ENCODE peak calls at places on chromosomes 7 and 10, in six cellular contexts. K is skeletal muscle cell, X is uterus, Q is foreskin fibroblast, R is tibial artery, T is mucosa of descending colon. W is an unnamed sample.

GRCh38 chr10:105239311-105240215 is 598.5 kb downstream of the SORCS3 start:
- DNase-seq in R (no peak), Q (no peak), K (no peak), X (no peak), T (no peak), W (no peak)

GRCh38 chr10:121891103-121891502 is 36.7 kb downstream of the ATE1 start:
- DNase-seq in X (no peak), K (no peak), T (no peak), R (no peak), Q (no peak), W (no peak)

GRCh38 chr7:131921016-131921415 is 364.6 kb upstream of the PODXL start:
- DNase-seq in X (no peak), T (no peak), Q (no peak), K (no peak), R (no peak), W (peak; percentile 57)

GRCh38 chr10:98349508-98349922 is 65.5 kb downstream of the PYROXD2 start:
- DNase-seq in T (peak; percentile 39), R (peak; percentile 43), Q (peak; percentile 100), X (peak; percentile 82), K (peak; percentile 100), W (peak; percentile 100)

GRCh38 chr10:24360286-24361127 is 151.6 kb downstream of the KIAA1217 start:
- DNase-seq in X (peak; percentile 40), T (peak; percentile 91), Q (peak; percentile 28), R (peak; percentile 63), K (no peak), W (peak; percentile 83)

GRCh38 chr10:69086131-69086530 is 1.8 kb upstream of the SRGN start:
- DNase-seq in R (no peak), K (no peak), T (no peak), Q (no peak), X (no peak), W (peak; percentile 32)

GRCh38 chr10:45470098-45471012 is 96.3 kb downstream of the ALOX5 start:
- DNase-seq in R (no peak), X (no peak), Q (peak; percentile 8), T (no peak), K (no peak), W (peak; percentile 48)

GRCh38 chr10:79445217-79445707 is at the start of gene ZCCHC24:
- DNase-seq in X (no peak), T (peak; percentile 57), R (no peak), K (no peak), Q (no peak), W (no peak)

GRCh38 chr10:119849031-119849789 is 23.4 kb downstream of the MCMBP start:
- DNase-seq in R (no peak), K (peak; percentile 25), T (no peak), Q (peak; percentile 15), X (no peak), W (peak; percentile 68)

GRCh38 chr7:157442456-157442855 is 105.7 kb downstream of the DNAJB6 start:
- DNase-seq in T (no peak), K (no peak), X (no peak), Q (no peak), R (no peak), W (no peak)

GRCh38 chr10:29618341-29619171 is 16.2 kb downstream of the SVIL start:
- DNase-seq in T (peak; percentile 59), R (no peak), Q (peak; percentile 56), K (no peak), X (peak; percentile 55), W (peak; percentile 45)

GRCh38 chr7:149321978-149322541 is 60.1 kb downstream of the ZNF783 start:
- DNase-seq in X (no peak), R (no peak), K (no peak), Q (no peak), T (no peak), W (peak; percentile 46)

GRCh38 chr7:149319376-149319775 is 57.4 kb downstream of the ZNF783 start:
- DNase-seq in X (no peak), Q (no peak), T (no peak), R (no peak), K (no peak), W (no peak)

GRCh38 chr7:149322737-149323136 is 60.7 kb downstream of the ZNF783 start:
- DNase-seq in Q (no peak), T (no peak), K (no peak), X (no peak), R (no peak), W (no peak)

GRCh38 chr7:149317986-149318672 is 56.1 kb downstream of the ZNF783 start:
- DNase-seq in T (no peak), R (no peak), K (no peak), Q (no peak), X (no peak), W (no peak)

DNA sequence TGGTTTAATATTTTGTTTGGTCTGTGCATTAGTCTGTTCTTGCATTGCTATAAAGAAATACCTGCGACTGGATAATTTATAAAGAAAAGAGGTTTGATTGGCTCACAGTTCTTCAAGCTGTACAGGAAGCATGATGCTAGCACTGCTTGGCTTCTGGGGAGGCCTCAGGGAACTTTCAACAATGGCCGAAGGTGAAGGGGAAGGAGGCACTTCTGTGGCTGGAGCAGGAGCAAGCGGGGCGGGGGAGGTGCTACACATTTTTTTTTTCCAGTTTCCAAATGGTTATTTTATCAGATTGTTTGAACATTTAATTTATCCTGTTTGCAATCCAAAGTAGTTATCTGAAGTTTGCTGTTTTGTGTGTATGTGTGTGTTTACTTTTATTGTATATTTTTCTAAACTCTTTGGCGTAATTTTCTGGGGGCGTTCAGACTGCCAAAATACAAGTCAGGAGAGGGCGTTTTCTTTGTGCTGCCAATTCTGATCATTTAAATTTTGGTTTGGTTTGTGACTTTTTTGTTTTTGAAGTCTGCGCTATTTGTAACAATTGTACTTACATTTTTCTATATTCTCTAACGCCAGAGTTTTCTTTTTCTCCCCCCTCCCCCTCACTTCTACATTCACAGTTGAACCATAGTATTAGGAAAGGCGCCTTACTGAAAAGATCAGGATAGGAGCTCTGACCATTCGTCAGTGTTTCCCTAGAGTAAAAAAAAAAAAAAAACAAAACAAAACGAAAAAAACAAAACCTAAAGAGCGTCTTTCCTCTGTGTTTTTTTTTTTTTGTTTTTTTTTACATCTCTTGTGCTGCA is 58.5 kb downstream of the ZNF783 start:
- DNase-seq in K (no peak), X (no peak), R (no peak), T (no peak), Q (no peak), W (no peak)
- H3K4me3 ChIP-seq in K (no peak overlapping the region), X (no peak overlapping the region), R (no peak overlapping the region), T (no peak overlapping the region), Q (no peak overlapping the region), W (no peak overlapping the region)

DNA sequence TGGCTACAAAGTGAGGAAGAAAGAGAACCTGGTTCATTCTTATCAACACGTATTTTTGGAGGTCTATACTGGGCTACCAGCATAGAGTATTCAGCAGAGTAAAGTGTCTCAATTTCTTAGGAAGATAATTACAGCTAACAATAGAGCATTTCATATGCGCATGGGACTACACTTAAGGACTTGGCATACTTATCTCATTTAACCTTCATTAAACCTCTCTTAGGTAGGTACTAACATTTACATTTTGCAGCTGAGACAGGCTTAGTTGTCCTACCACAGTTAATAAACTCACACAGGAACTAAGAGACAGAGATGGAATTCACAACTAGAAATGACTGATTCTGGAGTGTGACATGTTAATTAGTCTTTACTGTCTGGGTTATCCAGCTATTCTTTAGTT is 66.6 kb downstream of the NRBF2 start:
- DNase-seq in T (no peak), R (no peak), Q (no peak), K (no peak), X (no peak), W (no peak)
- H3K4me3 ChIP-seq in T (no peak overlapping the region), R (no peak overlapping the region), Q (no peak overlapping the region), K (no peak overlapping the region), X (no peak overlapping the region), W (no peak overlapping the region)

GRCh38 chr10:6615971-6616370 is 35.9 kb upstream of the PRKCQ start:
- DNase-seq in X (no peak), Q (no peak), T (no peak), R (no peak), K (no peak), W (no peak)

GRCh38 chr10:6617319-6618076 is 37.4 kb upstream of the PRKCQ start:
- DNase-seq in X (no peak), T (no peak), K (no peak), R (no peak), Q (no peak), W (no peak)

GRCh38 chr10:6610647-6611046 is 30.6 kb upstream of the PRKCQ start:
- DNase-seq in T (no peak), X (no peak), K (no peak), Q (no peak), R (no peak), W (no peak)

GRCh38 chr10:6607778-6608177 is 27.7 kb upstream of the PRKCQ start:
- DNase-seq in Q (no peak), K (no peak), T (no peak), X (no peak), R (peak; percentile 24), W (no peak)

GRCh38 chr10:6612371-6612770 is 32.3 kb upstream of the PRKCQ start:
- DNase-seq in T (no peak), X (no peak), K (no peak), Q (no peak), R (no peak), W (no peak)
- H3K4me3 ChIP-seq in T (no peak overlapping the region), X (no peak overlapping the region), K (no peak overlapping the region), Q (no peak overlapping the region), R (no peak overlapping the region), W (no peak overlapping the region)

GRCh38 chr7:148854975-148855374 is 29.1 kb downstream of the EZH2 start:
- DNase-seq in K (no peak), Q (no peak), T (no peak), R (no peak), X (no peak), W (no peak)
- H3K4me3 ChIP-seq in K (no peak overlapping the region), Q (no peak overlapping the region), T (no peak overlapping the region), R (no peak overlapping the region), X (no peak overlapping the region), W (no peak overlapping the region)

GRCh38 chr10:16592327-16592854 is 70.7 kb upstream of the C1QL3 start:
- DNase-seq in T (no peak), K (no peak), X (no peak), Q (no peak), R (peak; percentile 45), W (peak; percentile 11)
- H3K4me3 ChIP-seq in T (no peak overlapping the region), K (no peak overlapping the region), X (no peak overlapping the region), Q (no peak overlapping the region), R (no peak overlapping the region), W (no peak overlapping the region)

GRCh38 chr10:101489355-101489754 is 98.7 kb downstream of the POLL start:
- DNase-seq in R (no peak), T (no peak), Q (peak; percentile 4), K (no peak), X (no peak), W (no peak)
- H3K4me3 ChIP-seq in R (no peak overlapping the region), T (no peak overlapping the region), Q (no peak overlapping the region), K (no peak overlapping the region), X (no peak overlapping the region), W (no peak overlapping the region)

GRCh38 chr7:73717025-73717807 is 2.3 kb downstream of the STX1A start:
- DNase-seq in X (no peak), K (no peak), R (no peak), T (no peak), Q (peak; percentile 56), W (peak; percentile 84)
- H3K4me3 ChIP-seq in X (no peak overlapping the region), K (peak overlapping the region; percentile 81), R (peak overlapping the region; percentile 0), T (no peak overlapping the region), Q (peak overlapping the region; percentile 95), W (peak overlapping the region; percentile 80)

DNA sequence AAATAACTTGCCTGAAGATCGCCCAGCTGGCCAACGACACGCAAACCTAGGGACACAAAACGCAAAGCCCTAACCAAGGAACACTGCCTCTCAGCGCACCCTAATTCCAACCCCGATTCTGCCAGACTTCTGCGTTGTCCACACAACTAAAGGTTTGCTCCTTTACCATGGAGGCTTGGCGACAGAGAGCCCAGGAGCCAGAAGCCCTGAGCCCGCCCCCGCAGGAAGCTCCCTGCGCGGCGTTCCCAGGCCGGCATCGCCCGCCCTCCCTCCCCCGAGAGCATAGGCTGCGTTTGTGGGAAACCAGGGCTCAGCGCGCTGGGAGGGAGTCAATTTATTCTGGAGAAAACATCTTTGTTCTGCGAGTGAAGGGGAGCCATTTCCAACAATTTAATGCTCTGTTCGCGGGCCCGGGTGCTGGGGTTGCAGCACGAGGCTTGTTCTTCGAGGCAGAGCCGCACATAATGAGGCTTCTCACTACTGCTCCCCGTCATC is 103.9 kb downstream of the GRID1 start:
- DNase-seq in X (no peak), R (peak; percentile 10), T (no peak), Q (no peak), K (no peak), W (no peak)
- H3K4me3 ChIP-seq in X (no peak overlapping the region), R (peak overlapping the region; percentile 18), T (no peak overlapping the region), Q (no peak overlapping the region), K (no peak overlapping the region), W (no peak overlapping the region)